ENCODE peak calls at places on chromosomes 16 and 17, in eight cellular contexts. E is mesendoderm; V is effector memory CD4-positive, alpha-beta T cell; U is NCI-H1930; A is T-helper 17 cell; R is hepatic stellate cell; M is activated effector memory CD4-positive, alpha-beta T cell treated with anti-CD3 and anti-CD28 coated beads, Interleukin-2, amount 50 U/mL, for 16 hours; N is dermis blood vessel endothelial cell. L is an unnamed sample.
A peak's percentile ranks its signal among the peaks of the same experiment; 100 is the strongest.

GRCh38 chr17:28256881-28257280 is 62.1 kb upstream of the TMEM97 start:
- DNase-seq in N (no peak), A (no peak), M (no peak), U (no peak), V (no peak), R (no peak), E (no peak), L (no peak)

GRCh38 chr17:7081341-7082062 is 1.5 kb upstream of the CLEC10A start:
- DNase-seq in A (no peak), V (no peak), N (peak; percentile 19), E (peak; percentile 10), R (no peak), M (peak; percentile 65), U (no peak), L (no peak)

GRCh38 chr17:69269174-69269998 is 40.8 kb upstream of the ABCA10 start:
- DNase-seq in E (no peak), A (no peak), V (no peak), M (no peak), U (no peak), R (no peak), N (peak; percentile 63), L (peak; percentile 78)

GRCh38 chr17:4003131-4003500 is 38.9 kb upstream of the ATP2A3 start:
- DNase-seq in M (no peak), V (no peak), A (no peak), R (no peak), E (no peak), N (no peak), U (no peak), L (no peak)

GRCh38 chr17:68835061-68835460 is 120.1 kb downstream of the ABCA8 start:
- DNase-seq in N (no peak), E (no peak), A (no peak), U (no peak), R (no peak), V (no peak), M (no peak), L (no peak)

GRCh38 chr16:87895641-87896141 is 26.4 kb upstream of the SLC7A5 start:
- DNase-seq in N (no peak), U (no peak), M (peak; percentile 91), V (peak; percentile 62), R (no peak), A (no peak), E (no peak), L (peak; percentile 17)

GRCh38 chr17:27049104-27049784 is 244.7 kb upstream of the WSB1 start:
- DNase-seq in M (no peak), U (no peak), E (no peak), R (no peak), V (no peak), N (no peak), A (no peak), L (no peak)

GRCh38 chr17:27996157-27997043 is 46.1 kb upstream of the NLK start:
- DNase-seq in V (no peak), R (no peak), U (no peak), A (no peak), N (no peak), E (no peak), M (no peak), L (no peak)

GRCh38 chr16:20647736-20648135 is 49.7 kb downstream of the ACSM1 start:
- DNase-seq in A (no peak), E (no peak), M (no peak), R (no peak), V (no peak), N (no peak), U (no peak), L (no peak)

GRCh38 chr16:592518-593306 is 2.8 kb downstream of the RAB40C start:
- DNase-seq in E (no peak), U (no peak), A (no peak), M (no peak), R (no peak), V (no peak), N (no peak), L (peak; percentile 59)

GRCh38 chr16:23258919-23259237 is 43.2 kb upstream of the SCNN1B start:
- DNase-seq in M (no peak), V (no peak), A (no peak), R (no peak), U (no peak), N (no peak), E (no peak), L (no peak)

GRCh38 chr17:73562896-73563295 is 81.3 kb downstream of the SDK2 start:
- DNase-seq in E (no peak), M (no peak), A (no peak), U (no peak), R (no peak), N (no peak), V (no peak), L (no peak)

GRCh38 chr16:15647615-15648014 is 2.4 kb upstream of the NDE1 start:
- DNase-seq in R (no peak), A (no peak), M (no peak), E (no peak), V (no peak), U (no peak), N (no peak), L (no peak)

GRCh38 chr16:1213796-1214372 is 11.2 kb downstream of the TPSG1 start:
- DNase-seq in N (no peak), R (no peak), E (no peak), A (no peak), M (no peak), U (no peak), V (no peak), L (no peak)

GRCh38 chr17:37744961-37745800 is at the start of gene HNF1B:
- DNase-seq in M (no peak), E (peak; percentile 80), A (no peak), V (no peak), R (no peak), U (no peak), N (no peak), L (no peak)

GRCh38 chr17:16484445-16485169 is 7.4 kb downstream of the LRRC75A start:
- DNase-seq in N (no peak), U (no peak), R (no peak), M (no peak), E (peak; percentile 54), A (no peak), V (no peak), L (no peak)

GRCh38 chr16:57614546-57615343 is 13.7 kb upstream of the ADGRG1 start:
- DNase-seq in E (no peak), R (no peak), A (no peak), M (peak; percentile 73), V (no peak), N (no peak), U (no peak), L (no peak)